ENCODE peak calls at places on chromosomes 7 and 10, in four cellular contexts. One of them, this sample, is unnamed. For H3K36me3 and H3K4me1, the result is how much of the 10 kb centered on the place peaks cover.

GRCh38 chr10:86221442-86222335 is 144.9 kb downstream of the GRID1 start:
- DNase-seq in astrocyte: no peak
- DNase-seq in RWPE2: no peak
- DNase-seq in CD8-positive, alpha-beta T cell: no peak
- DNase-seq in this sample: no peak

GRCh38 chr7:27169658-27170493 is 4.2 kb downstream of the HOXA10 start:
- DNase-seq in astrocyte: no peak
- DNase-seq in RWPE2: peak
- DNase-seq in CD8-positive, alpha-beta T cell: no peak
- DNase-seq in this sample: peak

GRCh38 chr10:65620404-65621048 is 1305.3 kb upstream of the LRRTM3 start:
- DNase-seq in astrocyte: peak
- DNase-seq in RWPE2: no peak
- DNase-seq in CD8-positive, alpha-beta T cell: no peak
- DNase-seq in this sample: no peak

GRCh38 chr7:110358028-110358427 is 732.9 kb upstream of the LRRN3 start:
- DNase-seq in astrocyte: peak
- DNase-seq in RWPE2: no peak
- DNase-seq in CD8-positive, alpha-beta T cell: no peak
- DNase-seq in this sample: no peak

GRCh38 chr7:7966141-7966734 is 2.4 kb upstream of the GLCCI1 start:
- DNase-seq in astrocyte: no peak
- DNase-seq in RWPE2: no peak
- DNase-seq in CD8-positive, alpha-beta T cell: no peak
- DNase-seq in this sample: no peak

GRCh38 chr7:12643644-12644043 is 43.8 kb upstream of the ARL4A start:
- DNase-seq in astrocyte: no peak
- DNase-seq in RWPE2: no peak
- DNase-seq in CD8-positive, alpha-beta T cell: no peak
- DNase-seq in this sample: no peak

GRCh38 chr7:110573862-110574528 is 516.9 kb upstream of the LRRN3 start:
- DNase-seq in astrocyte: peak
- DNase-seq in RWPE2: no peak
- DNase-seq in CD8-positive, alpha-beta T cell: no peak
- DNase-seq in this sample: no peak

GRCh38 chr10:128001346-128001745 is 94.4 kb downstream of the PTPRE start:
- DNase-seq in astrocyte: no peak
- DNase-seq in RWPE2: no peak
- DNase-seq in CD8-positive, alpha-beta T cell: no peak
- DNase-seq in this sample: no peak

GRCh38 chr7:29564455-29565185 is 985 bp downstream of the PRR15 start:
- DNase-seq in astrocyte: peak
- DNase-seq in RWPE2: peak
- DNase-seq in CD8-positive, alpha-beta T cell: no peak
- DNase-seq in this sample: no peak

GRCh38 chr10:60666221-60666620 is 112.1 kb upstream of the CDK1 start:
- DNase-seq in astrocyte: no peak
- DNase-seq in RWPE2: no peak
- DNase-seq in CD8-positive, alpha-beta T cell: no peak
- DNase-seq in this sample: no peak

GRCh38 chr7:146090023-146090645 is 26.5 kb upstream of the CNTNAP2 start:
- DNase-seq in astrocyte: no peak
- DNase-seq in RWPE2: no peak
- DNase-seq in CD8-positive, alpha-beta T cell: no peak
- DNase-seq in this sample: peak

GRCh38 chr10:36023939-36024338 is 381.8 kb upstream of the FZD8 start:
- DNase-seq in astrocyte: peak
- DNase-seq in RWPE2: no peak
- DNase-seq in CD8-positive, alpha-beta T cell: no peak
- DNase-seq in this sample: no peak

GRCh38 chr10:114538544-114538906 is 119.5 kb downstream of the ABLIM1 start:
- DNase-seq in astrocyte: no peak
- DNase-seq in RWPE2: no peak
- DNase-seq in CD8-positive, alpha-beta T cell: peak
- DNase-seq in this sample: peak

GRCh38 chr10:52644678-52645434 is 127.7 kb downstream of the MBL2 start:
- DNase-seq in astrocyte: peak
- DNase-seq in RWPE2: no peak
- DNase-seq in CD8-positive, alpha-beta T cell: no peak
- DNase-seq in this sample: no peak

GRCh38 chr10:17647316-17647715 is 3.4 kb downstream of the STAM start:
- DNase-seq in astrocyte: peak
- DNase-seq in RWPE2: no peak
- DNase-seq in CD8-positive, alpha-beta T cell: no peak
- DNase-seq in this sample: no peak

GRCh38 chr10:17644485-17644964 is 574 bp downstream of the STAM start:
- DNase-seq in astrocyte: peak
- DNase-seq in RWPE2: no peak
- DNase-seq in CD8-positive, alpha-beta T cell: no peak
- DNase-seq in this sample: no peak

GRCh38 chr10:17643755-17644484 is at the start of gene STAM:
- DNase-seq in astrocyte: peak
- DNase-seq in RWPE2: peak
- DNase-seq in CD8-positive, alpha-beta T cell: peak
- DNase-seq in this sample: peak

GRCh38 chr10:17643339-17643754 is 604 bp upstream of the STAM start:
- DNase-seq in astrocyte: peak
- DNase-seq in RWPE2: peak
- DNase-seq in CD8-positive, alpha-beta T cell: no peak
- DNase-seq in this sample: no peak

GRCh38 chr10:17645591-17646345 is 1.8 kb downstream of the STAM start:
- DNase-seq in astrocyte: peak
- DNase-seq in RWPE2: no peak
- DNase-seq in CD8-positive, alpha-beta T cell: no peak
- DNase-seq in this sample: no peak
- H3K36me3 ChIP-seq in astrocyte: under half
- H3K36me3 ChIP-seq in RWPE2: under half
- H3K36me3 ChIP-seq in CD8-positive, alpha-beta T cell: under half
- H3K36me3 ChIP-seq in this sample: under half

GRCh38 chr7:16914771-16915170 is 33.0 kb upstream of the AGR3 start:
- DNase-seq in astrocyte: no peak
- DNase-seq in RWPE2: no peak
- DNase-seq in CD8-positive, alpha-beta T cell: no peak
- DNase-seq in this sample: no peak
- H3K4me3 ChIP-seq in astrocyte: no peak
- H3K4me3 ChIP-seq in RWPE2: no peak
- H3K4me3 ChIP-seq in CD8-positive, alpha-beta T cell: no peak
- H3K4me3 ChIP-seq in this sample: no peak

DNA sequence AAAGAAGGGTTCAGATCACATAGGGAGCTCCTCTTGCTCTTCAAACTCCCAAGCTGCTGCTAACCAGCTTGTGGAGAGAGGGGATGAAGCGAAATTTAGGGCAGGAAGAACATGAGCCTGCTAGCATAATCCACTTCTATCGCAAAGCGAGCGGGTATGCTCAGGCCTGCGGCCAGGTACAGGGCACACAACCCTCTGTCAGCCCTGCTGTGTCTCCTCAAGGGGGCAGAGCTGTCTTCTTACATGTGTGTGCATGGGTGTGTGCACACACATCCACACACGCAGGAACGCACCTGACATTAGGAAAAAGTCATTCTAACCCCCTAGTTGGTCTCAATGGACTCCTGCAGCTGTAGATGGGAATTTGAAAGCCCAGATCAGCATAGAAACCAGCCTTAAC is 80.2 kb downstream of the PPP1R3C start:
- DNase-seq in astrocyte: no peak
- DNase-seq in RWPE2: no peak
- DNase-seq in CD8-positive, alpha-beta T cell: no peak
- DNase-seq in this sample: no peak
- H3K4me1 ChIP-seq in astrocyte: under half
- H3K4me1 ChIP-seq in RWPE2: under half
- H3K4me1 ChIP-seq in CD8-positive, alpha-beta T cell: under half
- H3K4me1 ChIP-seq in this sample: under half

DNA sequence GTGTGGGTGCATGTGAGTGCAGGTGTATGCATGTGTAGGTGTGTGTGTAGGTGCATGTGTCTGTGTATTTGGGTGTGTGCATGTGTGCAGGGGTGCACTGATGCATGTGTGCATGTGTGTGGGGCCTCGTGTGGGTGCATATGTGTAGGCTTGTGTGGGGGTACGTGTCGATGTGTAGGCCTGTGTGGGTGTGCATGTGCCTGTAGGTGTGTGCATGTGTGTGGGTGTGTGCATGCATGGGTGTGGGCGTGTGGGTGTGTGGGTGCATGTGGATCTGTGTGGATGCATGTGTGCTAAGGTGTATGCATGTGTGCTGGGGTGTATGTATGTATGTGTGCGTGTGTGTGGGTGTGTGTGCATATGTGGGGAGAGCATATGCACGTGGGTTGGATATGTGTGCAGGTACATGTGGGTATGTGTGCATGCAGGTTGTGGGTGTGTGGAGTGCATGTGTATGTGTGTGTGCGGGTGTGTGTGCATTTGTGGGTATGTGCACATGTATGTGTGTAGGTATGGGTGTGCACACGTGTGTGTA is 73.2 kb downstream of the NKX6-2 start:
- DNase-seq in astrocyte: no peak
- DNase-seq in RWPE2: peak
- DNase-seq in CD8-positive, alpha-beta T cell: no peak
- DNase-seq in this sample: no peak
- H3K36me3 ChIP-seq in astrocyte: under half
- H3K36me3 ChIP-seq in RWPE2: under half
- H3K36me3 ChIP-seq in CD8-positive, alpha-beta T cell: under half
- H3K36me3 ChIP-seq in this sample: under half

GRCh38 chr10:117133273-117134083 is 4.6 kb downstream of the VAX1 start:
- DNase-seq in astrocyte: no peak
- DNase-seq in RWPE2: no peak
- DNase-seq in CD8-positive, alpha-beta T cell: no peak
- DNase-seq in this sample: no peak

GRCh38 chr10:117132751-117133231 is 5.3 kb downstream of the VAX1 start:
- DNase-seq in astrocyte: no peak
- DNase-seq in RWPE2: no peak
- DNase-seq in CD8-positive, alpha-beta T cell: no peak
- DNase-seq in this sample: no peak

GRCh38 chr10:117135480-117136140 is 2.5 kb downstream of the VAX1 start:
- DNase-seq in astrocyte: no peak
- DNase-seq in RWPE2: no peak
- DNase-seq in CD8-positive, alpha-beta T cell: no peak
- DNase-seq in this sample: no peak

GRCh38 chr10:117135026-117135372 is 3.1 kb downstream of the VAX1 start:
- DNase-seq in astrocyte: no peak
- DNase-seq in RWPE2: no peak
- DNase-seq in CD8-positive, alpha-beta T cell: no peak
- DNase-seq in this sample: no peak

GRCh38 chr10:117134084-117135025 is 3.7 kb downstream of the VAX1 start:
- DNase-seq in astrocyte: no peak
- DNase-seq in RWPE2: no peak
- DNase-seq in CD8-positive, alpha-beta T cell: no peak
- DNase-seq in this sample: no peak
- H3K4me3 ChIP-seq in astrocyte: no peak
- H3K4me3 ChIP-seq in RWPE2: no peak
- H3K4me3 ChIP-seq in CD8-positive, alpha-beta T cell: no peak
- H3K4me3 ChIP-seq in this sample: no peak

GRCh38 chr10:87878664-87879459 is 15.4 kb downstream of the PTEN start:
- DNase-seq in astrocyte: no peak
- DNase-seq in RWPE2: no peak
- DNase-seq in CD8-positive, alpha-beta T cell: no peak
- DNase-seq in this sample: no peak

GRCh38 chr10:87887548-87888289 is 24.3 kb downstream of the PTEN start:
- DNase-seq in astrocyte: no peak
- DNase-seq in RWPE2: no peak
- DNase-seq in CD8-positive, alpha-beta T cell: no peak
- DNase-seq in this sample: no peak

GRCh38 chr10:87886635-87887034 is 23.2 kb downstream of the PTEN start:
- DNase-seq in astrocyte: no peak
- DNase-seq in RWPE2: no peak
- DNase-seq in CD8-positive, alpha-beta T cell: no peak
- DNase-seq in this sample: no peak

GRCh38 chr10:87882555-87883294 is 19.3 kb downstream of the PTEN start:
- DNase-seq in astrocyte: no peak
- DNase-seq in RWPE2: no peak
- DNase-seq in CD8-positive, alpha-beta T cell: no peak
- DNase-seq in this sample: no peak
- H3K4me1 ChIP-seq in astrocyte: under half
- H3K4me1 ChIP-seq in RWPE2: under half
- H3K4me1 ChIP-seq in CD8-positive, alpha-beta T cell: under half
- H3K4me1 ChIP-seq in this sample: under half

DNA sequence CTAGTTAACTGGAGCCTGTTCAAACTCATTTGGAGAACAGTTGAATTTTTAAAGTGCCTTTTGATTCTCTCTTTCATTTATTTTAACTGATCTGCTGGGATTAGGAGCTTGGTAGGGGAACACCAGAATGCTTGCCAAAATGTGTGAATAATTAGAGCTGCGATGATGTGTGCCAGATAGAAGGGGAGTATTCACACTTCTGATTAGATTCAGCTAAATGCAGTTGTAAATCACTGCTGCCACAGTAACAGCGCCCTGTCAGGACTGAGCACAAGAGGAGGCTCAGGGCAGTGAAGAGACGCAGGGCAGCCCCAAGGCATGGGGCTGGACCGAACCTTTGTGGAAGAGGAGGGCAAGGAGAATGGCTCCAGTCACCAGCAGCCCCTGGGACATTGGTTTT is 633.3 kb upstream of the GALNT17 start:
- DNase-seq in astrocyte: no peak
- DNase-seq in RWPE2: no peak
- DNase-seq in CD8-positive, alpha-beta T cell: no peak
- DNase-seq in this sample: no peak
- H3K36me3 ChIP-seq in astrocyte: under half
- H3K36me3 ChIP-seq in RWPE2: under half
- H3K36me3 ChIP-seq in CD8-positive, alpha-beta T cell: under half
- H3K36me3 ChIP-seq in this sample: under half

GRCh38 chr7:19177269-19177668 is 32.0 kb upstream of the FERD3L start:
- DNase-seq in astrocyte: no peak
- DNase-seq in RWPE2: no peak
- DNase-seq in CD8-positive, alpha-beta T cell: no peak
- DNase-seq in this sample: no peak

GRCh38 chr7:19178595-19178994 is 33.4 kb upstream of the FERD3L start:
- DNase-seq in astrocyte: no peak
- DNase-seq in RWPE2: no peak
- DNase-seq in CD8-positive, alpha-beta T cell: no peak
- DNase-seq in this sample: no peak

GRCh38 chr7:19175241-19175640 is 30.0 kb upstream of the FERD3L start:
- DNase-seq in astrocyte: no peak
- DNase-seq in RWPE2: no peak
- DNase-seq in CD8-positive, alpha-beta T cell: no peak
- DNase-seq in this sample: no peak
- H3K4me3 ChIP-seq in astrocyte: no peak
- H3K4me3 ChIP-seq in RWPE2: no peak
- H3K4me3 ChIP-seq in CD8-positive, alpha-beta T cell: no peak
- H3K4me3 ChIP-seq in this sample: no peak